ENCODE peak calls at places on chromosomes 12 and 14, in eight cellular contexts. C, U, I, H, B, A, M and K are unnamed samples.

GRCh38 chr14:25086817-25087396 is 37.0 kb upstream of the STXBP6 start:
- DNase-seq in C (no peak), U (no peak), I (no peak), H (no peak), B (no peak), A (no peak), M (no peak), K (no peak)

GRCh38 chr14:36215217-36215598 is 38.7 kb upstream of the PTCSC3 start:
- DNase-seq in C (peak), U (no peak), I (no peak), H (no peak), B (no peak), A (no peak), M (no peak), K (no peak)

GRCh38 chr14:58073516-58073915 is 78.5 kb downstream of the ARMH4 start:
- DNase-seq in C (no peak), U (no peak), I (no peak), H (no peak), B (no peak), A (no peak), M (no peak), K (no peak)

GRCh38 chr12:38850463-38850862 is 54.9 kb downstream of the CPNE8 start:
- DNase-seq in C (no peak), U (peak), I (no peak), H (no peak), B (peak), A (no peak), M (no peak), K (no peak)

GRCh38 chr12:25926536-25926935 is 31.9 kb upstream of the RASSF8 start:
- DNase-seq in C (no peak), U (no peak), I (no peak), H (no peak), B (no peak), A (no peak), M (no peak), K (no peak)

GRCh38 chr12:57479376-57480115 is at the start of gene ARHGAP9:
- DNase-seq in C (no peak), U (no peak), I (no peak), H (peak), B (no peak), A (peak), M (no peak), K (no peak)

GRCh38 chr14:23175823-23176222 is 7.6 kb downstream of the SLC7A8 start:
- DNase-seq in C (no peak), U (no peak), I (no peak), H (no peak), B (peak), A (no peak), M (no peak), K (no peak)

GRCh38 chr12:27015730-27016076 is 1.5 kb upstream of the TM7SF3 start:
- DNase-seq in C (peak), U (peak), I (no peak), H (peak), B (peak), A (no peak), M (no peak), K (peak)

GRCh38 chr14:72549026-72549425 is 344.9 kb downstream of the DPF3 start:
- DNase-seq in C (no peak), U (no peak), I (no peak), H (no peak), B (no peak), A (no peak), M (no peak), K (no peak)

GRCh38 chr12:13536219-13536910 is 339.8 kb downstream of the EMP1 start:
- DNase-seq in C (no peak), U (no peak), I (no peak), H (peak), B (no peak), A (no peak), M (no peak), K (no peak)

GRCh38 chr14:43900173-43900655 is 606.9 kb downstream of the FSCB start:
- DNase-seq in C (no peak), U (no peak), I (no peak), H (no peak), B (no peak), A (no peak), M (no peak), K (no peak)

GRCh38 chr12:75526655-75527511 is 15.5 kb upstream of the KRR1 start:
- DNase-seq in C (peak), U (peak), I (peak), H (peak), B (peak), A (no peak), M (peak), K (peak)

GRCh38 chr14:103680491-103681231 is 34.6 kb downstream of the XRCC3 start:
- DNase-seq in C (no peak), U (no peak), I (no peak), H (no peak), B (no peak), A (no peak), M (no peak), K (no peak)

GRCh38 chr14:105335735-105336476 is 21.4 kb downstream of the PACS2 start:
- DNase-seq in C (no peak), U (no peak), I (no peak), H (no peak), B (no peak), A (no peak), M (no peak), K (no peak)

GRCh38 chr12:130222519-130223255 is 60.4 kb downstream of the FZD10 start:
- DNase-seq in C (no peak), U (no peak), I (no peak), H (no peak), B (no peak), A (no peak), M (no peak), K (no peak)

GRCh38 chr12:124992874-124993567 is 424 bp upstream of the BRI3BP start:
- DNase-seq in C (peak), U (no peak), I (no peak), H (peak), B (peak), A (peak), M (peak), K (no peak)